ENCODE peak calls at places on chromosome 12, in five cellular contexts. W is left ventricle myocardium inferior, F is fibroblast of lung, Q is AG10803, S is upper lobe of right lung. B is an unnamed sample.

GRCh38 chr12:19946549-19946948 is 421.8 kb upstream of the PDE3A start:
- DNase-seq in Q (peak), W (no peak), S (no peak), F (peak), B (peak)

GRCh38 chr12:117367006-117367638 is 5.7 kb upstream of the NOS1 start:
- DNase-seq in F (peak), Q (peak), S (no peak), W (peak), B (peak)

GRCh38 chr12:111359231-111359913 is 9.5 kb downstream of the PHETA1 start:
- DNase-seq in Q (no peak), F (peak), W (no peak), S (no peak), B (no peak)

GRCh38 chr12:76878045-76878898 is 547 bp downstream of the CSRP2 start:
- DNase-seq in S (no peak), W (no peak), Q (no peak), F (peak), B (peak)

GRCh38 chr12:57240069-57240921 is 10.7 kb downstream of the STAC3 start:
- DNase-seq in W (peak), S (peak), Q (peak), F (peak), B (peak)

GRCh38 chr12:78938341-78939084 is 73.9 kb downstream of the SYT1 start:
- DNase-seq in F (peak), W (no peak), Q (no peak), S (no peak), B (no peak)

GRCh38 chr12:52831251-52831650 is 2.9 kb downstream of the KRT79 start:
- DNase-seq in W (no peak), Q (no peak), F (no peak), S (peak), B (no peak)

GRCh38 chr12:31238764-31239387 is 87.1 kb downstream of the SINHCAF start:
- DNase-seq in F (peak), W (peak), S (no peak), Q (peak), B (peak)

GRCh38 chr12:82097877-82098276 is 260.3 kb downstream of the CCDC59 start:
- DNase-seq in W (no peak), Q (no peak), S (no peak), F (no peak), B (no peak)

GRCh38 chr12:16612647-16613046 is 6.7 kb upstream of the LMO3 start:
- DNase-seq in F (no peak), S (no peak), Q (peak), W (no peak), B (no peak)

GRCh38 chr12:34386621-34387255 is 364.4 kb downstream of the ALG10 start:
- DNase-seq in F (no peak), Q (no peak), W (no peak), S (no peak), B (no peak)

GRCh38 chr12:58412466-58412865 is 471.1 kb downstream of the ATP23 start:
- DNase-seq in F (no peak), Q (no peak), S (no peak), W (no peak), B (no peak)

GRCh38 chr12:5379737-5380496 is 52.0 kb upstream of the NTF3 start:
- DNase-seq in F (no peak), Q (no peak), W (no peak), S (no peak), B (no peak)

GRCh38 chr12:96448287-96448686 is 41.1 kb upstream of the CFAP54 start:
- DNase-seq in S (no peak), Q (no peak), W (no peak), F (peak), B (peak)

GRCh38 chr12:68235576-68235975 is 10.0 kb upstream of the IL26 start:
- DNase-seq in Q (no peak), F (no peak), S (no peak), W (no peak), B (no peak)

GRCh38 chr12:57430117-57430930 is 519 bp downstream of the R3HDM2 start:
- DNase-seq in Q (peak), S (no peak), F (peak), W (peak), B (peak)

GRCh38 chr12:57248934-57249742 is 1.8 kb downstream of the STAC3 start:
- DNase-seq in S (no peak), W (peak), Q (no peak), F (no peak), B (no peak)

GRCh38 chr12:27996761-27997160 is 24.2 kb upstream of the PTHLH start:
- DNase-seq in F (no peak), Q (no peak), S (no peak), W (no peak), B (no peak)

GRCh38 chr12:113466770-113467153 is 4.9 kb downstream of the LHX5 start:
- DNase-seq in W (no peak), F (no peak), S (no peak), Q (no peak), B (no peak)

GRCh38 chr12:110853856-110854255 is 7.1 kb downstream of the CCDC63 start:
- DNase-seq in W (no peak), S (no peak), Q (peak), F (no peak), B (peak)

GRCh38 chr12:109822951-109823411 is 10.2 kb downstream of the TRPV4 start:
- DNase-seq in F (peak), S (no peak), Q (no peak), W (no peak), B (no peak)

GRCh38 chr12:18139989-18140596 is 50.1 kb upstream of the RERGL start:
- DNase-seq in Q (peak), W (no peak), F (peak), S (no peak), B (peak)

GRCh38 chr12:57632369-57632897 is 568 bp downstream of the B4GALNT1 start:
- DNase-seq in W (no peak), S (no peak), Q (peak), F (peak), B (no peak)

GRCh38 chr12:10363922-10364838 is 25.7 kb downstream of the KLRK1 start:
- DNase-seq in W (peak), S (no peak), F (peak), Q (peak), B (peak)

GRCh38 chr12:66288121-66288520 is 14.2 kb upstream of the HELB start:
- DNase-seq in W (no peak), F (no peak), Q (no peak), S (no peak), B (no peak)

GRCh38 chr12:70379856-70380255 is 13.8 kb downstream of the KCNMB4 start:
- DNase-seq in F (no peak), Q (no peak), S (no peak), W (no peak), B (no peak)

GRCh38 chr12:112121780-112122565 is 3.4 kb upstream of the TRAFD1 start:
- DNase-seq in S (peak), W (peak), Q (peak), F (peak), B (peak)

GRCh38 chr12:68790952-68791234 is 17.1 kb upstream of the MDM2 start:
- DNase-seq in S (no peak), Q (no peak), W (no peak), F (no peak), B (no peak)

GRCh38 chr12:88958961-88959360 is 378.7 kb upstream of the KITLG start:
- DNase-seq in Q (no peak), W (no peak), F (no peak), S (no peak), B (no peak)

GRCh38 chr12:25020621-25021243 is 71.8 kb upstream of the BCAT1 start:
- DNase-seq in W (no peak), F (no peak), Q (no peak), S (no peak), B (no peak)

GRCh38 chr12:10101042-10101579 is 2.3 kb upstream of the CLEC1A start:
- DNase-seq in Q (peak), S (no peak), F (peak), W (no peak), B (peak)

GRCh38 chr12:128929046-128929445 is 75.8 kb downstream of the GLT1D1 start:
- DNase-seq in S (no peak), W (no peak), Q (no peak), F (no peak), B (no peak)

DNA sequence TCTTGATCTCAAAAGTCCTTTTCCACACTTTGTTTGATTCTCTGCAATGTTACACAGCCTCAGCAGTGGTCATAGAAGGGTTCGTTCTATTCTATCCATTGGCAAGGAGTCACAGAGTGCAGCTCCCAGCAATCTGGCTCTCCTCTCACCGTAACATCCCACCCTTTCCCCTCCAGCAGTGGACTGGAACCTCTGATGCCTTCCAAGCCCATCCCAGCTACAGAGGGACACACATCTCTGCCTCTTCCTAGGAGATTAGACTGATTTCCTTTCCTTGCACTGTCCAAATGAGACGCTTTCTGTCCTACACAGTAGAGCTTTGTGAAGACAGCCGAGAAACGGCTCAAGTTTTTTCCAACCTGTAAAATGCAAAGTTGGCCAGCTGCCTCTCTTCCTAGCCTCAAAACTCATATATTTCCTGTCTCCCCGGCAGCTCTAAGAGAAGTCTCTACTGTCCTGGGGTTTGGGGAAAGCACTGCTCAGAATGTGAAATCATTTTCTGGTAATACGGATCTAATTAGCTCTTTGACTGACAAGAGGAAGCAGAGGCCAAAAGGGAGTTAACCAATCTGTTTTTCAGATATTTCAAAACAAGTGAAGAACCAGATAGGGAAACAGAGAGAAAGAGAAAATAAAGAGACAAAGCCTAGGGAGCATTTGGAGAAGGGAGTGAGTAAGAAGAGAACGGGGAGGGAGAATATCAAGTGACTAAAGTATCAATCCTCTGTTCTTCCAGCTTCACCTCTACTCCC is 528 bp downstream of the NINJ2 start:
- DNase-seq in Q (peak), F (peak), W (no peak), S (no peak), B (peak)
- H3K4me3 ChIP-seq in Q (peak), F (peak), W (peak), S (peak), B (peak)

GRCh38 chr12:131229426-131230339 is 276.0 kb downstream of the ADGRD1 start:
- DNase-seq in W (peak), F (no peak), S (peak), Q (no peak), B (no peak)
- TF ChIP-seq CTCF in W (no peak), F (no peak), S (no peak), Q (no peak), B (no peak)

GRCh38 chr12:105167346-105167745 is 59.8 kb downstream of the WASHC4 start:
- DNase-seq in S (no peak), F (no peak), W (no peak), Q (peak), B (no peak)
- H3K4me3 ChIP-seq in S (no peak), F (no peak), W (no peak), Q (no peak), B (no peak)

GRCh38 chr12:6950401-6950801 is 755 bp upstream of the PTPN6 start:
- DNase-seq in S (peak), W (no peak), F (no peak), Q (no peak), B (no peak)
- TF ChIP-seq CTCF in S (peak), W (no peak), F (peak), Q (no peak), B (peak)

GRCh38 chr12:3200779-3201738 is 123.9 kb downstream of the TSPAN9 start:
- DNase-seq in W (no peak), F (no peak), Q (no peak), S (no peak), B (peak)
- H3K4me3 ChIP-seq in W (peak), F (peak), Q (peak), S (peak), B (peak)

GRCh38 chr12:71663561-71664410 is at the start of the genes THAP2 and ZFC3H1:
- DNase-seq in S (peak), W (peak), Q (peak), F (peak), B (peak)
- TF ChIP-seq CTCF in S (peak), W (peak), Q (peak), F (peak), B (peak)

DNA sequence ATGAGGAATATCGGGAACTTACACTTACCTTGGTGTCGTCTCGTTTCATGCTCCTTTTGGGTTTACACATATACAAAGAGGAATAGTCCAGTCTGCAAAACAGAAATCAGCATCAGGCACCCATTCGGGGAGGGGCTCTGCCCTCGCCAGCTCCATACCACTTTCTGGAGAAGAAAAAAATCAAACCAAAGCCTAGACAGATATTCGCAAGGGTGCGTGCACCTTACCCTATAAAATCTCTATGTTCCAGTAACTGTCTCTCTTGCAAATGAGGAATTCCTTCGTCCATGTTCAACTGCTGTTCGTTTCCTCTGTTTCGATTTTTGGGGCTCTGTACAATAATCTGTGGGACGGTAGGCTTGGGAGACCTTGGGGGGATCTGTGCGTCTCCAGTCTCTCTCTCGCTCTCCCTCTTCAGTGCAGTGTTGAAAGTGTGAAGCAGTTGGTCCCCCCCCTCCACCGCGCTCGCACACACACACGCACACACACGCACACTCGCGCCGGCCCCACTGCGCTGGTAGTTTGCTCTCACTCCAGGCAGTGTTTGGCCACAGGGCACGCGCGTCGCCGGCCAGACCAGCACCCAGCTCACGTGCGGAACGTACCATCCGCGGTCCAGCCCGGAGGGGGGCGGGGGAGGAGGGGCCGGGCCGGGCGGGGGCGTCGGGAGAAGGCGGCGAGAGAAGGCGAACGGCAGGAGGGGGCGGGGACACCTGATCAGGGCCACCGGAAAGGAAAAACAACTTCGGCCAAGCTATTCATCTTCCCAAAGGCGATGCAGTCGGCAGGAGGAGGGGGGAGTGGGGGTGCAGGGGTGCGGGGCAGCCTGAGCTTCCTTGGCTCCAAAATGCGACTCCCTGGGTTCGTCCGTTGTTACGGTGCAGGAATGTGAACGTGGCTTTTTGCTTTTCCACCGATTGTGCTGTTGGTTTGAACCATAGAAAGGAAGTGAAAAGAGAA is at the start of gene BHLHE41:
- DNase-seq in F (peak), W (peak), S (peak), Q (peak), B (peak)
- H3K4me3 ChIP-seq in F (peak), W (peak), S (peak), Q (peak), B (peak)

B was measured in choroid plexus epithelial cell.